ENCODE peak calls at places on chromosomes 3 and 15, in four cellular contexts. K is K562, P is HepG2, Y is GM12878. B is an unnamed sample.
A peak's percentile ranks its signal among the peaks of the same experiment; 100 is the strongest.

GRCh38 chr3:32460031-32460749 is 42.5 kb downstream of the CMTM6 start:
- DNase-seq in K (no peak), P (no peak), Y (no peak), B (no peak)

GRCh38 chr15:57196865-57197264 is 179.4 kb upstream of the CGNL1 start:
- DNase-seq in K (no peak), P (no peak), Y (no peak), B (no peak)

GRCh38 chr3:77411990-77412389 is 372.1 kb downstream of the ROBO2 start:
- DNase-seq in K (no peak), P (no peak), Y (no peak), B (no peak)

GRCh38 chr3:1534252-1534651 is 441.4 kb downstream of the CNTN6 start:
- DNase-seq in K (no peak), P (no peak), Y (no peak), B (no peak)

GRCh38 chr3:106086636-106087035 is 217.8 kb upstream of the CBLB start:
- DNase-seq in K (peak; percentile 7), P (no peak), Y (no peak), B (peak; percentile 29)

GRCh38 chr15:72184165-72184811 is 13.3 kb downstream of the GRAMD2A start:
- DNase-seq in K (no peak), P (peak; percentile 40), Y (no peak), B (peak; percentile 79)

GRCh38 chr3:106773795-106774194 is 603.4 kb upstream of the CCDC54 start:
- DNase-seq in K (no peak), P (no peak), Y (no peak), B (no peak)

GRCh38 chr3:186625600-186626042 is 12.8 kb downstream of the AHSG start:
- DNase-seq in K (no peak), P (no peak), Y (no peak), B (no peak)

GRCh38 chr15:87917480-87917879 is 339.1 kb downstream of the NTRK3 start:
- DNase-seq in K (no peak), P (no peak), Y (no peak), B (no peak)

GRCh38 chr3:132256984-132257383 is 60.2 kb upstream of the ACP3 start:
- DNase-seq in K (no peak), P (peak; percentile 27), Y (no peak), B (no peak)

GRCh38 chr3:176079785-176080184 is 1117.5 kb downstream of the TBL1XR1 start:
- DNase-seq in K (no peak), P (no peak), Y (no peak), B (no peak)

GRCh38 chr3:52703356-52703755 is 2.2 kb downstream of the GLT8D1 start:
- DNase-seq in K (no peak), P (no peak), Y (no peak), B (no peak)

GRCh38 chr3:166879661-166880060 is 500.4 kb downstream of the ZBBX start:
- DNase-seq in K (no peak), P (no peak), Y (no peak), B (no peak)

GRCh38 chr15:90300988-90301715 is 35.7 kb downstream of the NGRN start:
- DNase-seq in K (peak; percentile 53), P (peak; percentile 58), Y (no peak), B (peak; percentile 84)

GRCh38 chr15:55774113-55774970 is 31.4 kb upstream of the PRTG start:
- DNase-seq in K (peak; percentile 61), P (peak; percentile 33), Y (no peak), B (peak; percentile 60)

GRCh38 chr3:98786364-98786930 is 23.3 kb downstream of the ST3GAL6 start:
- DNase-seq in K (no peak), P (peak; percentile 89), Y (no peak), B (no peak)

GRCh38 chr3:8303466-8303865 is 198.2 kb upstream of the LMCD1 start:
- DNase-seq in K (no peak), P (no peak), Y (no peak), B (no peak)

GRCh38 chr3:87206070-87206469 is 21.0 kb upstream of the CHMP2B start:
- DNase-seq in K (no peak), P (peak; percentile 82), Y (no peak), B (peak; percentile 87)

GRCh38 chr3:113673593-113673992 is 22.8 kb downstream of the USF3 start:
- DNase-seq in K (no peak), P (no peak), Y (no peak), B (no peak)

GRCh38 chr3:132788299-132788698 is 66.1 kb upstream of the NPHP3 start:
- DNase-seq in K (no peak), P (no peak), Y (no peak), B (no peak)

DNA sequence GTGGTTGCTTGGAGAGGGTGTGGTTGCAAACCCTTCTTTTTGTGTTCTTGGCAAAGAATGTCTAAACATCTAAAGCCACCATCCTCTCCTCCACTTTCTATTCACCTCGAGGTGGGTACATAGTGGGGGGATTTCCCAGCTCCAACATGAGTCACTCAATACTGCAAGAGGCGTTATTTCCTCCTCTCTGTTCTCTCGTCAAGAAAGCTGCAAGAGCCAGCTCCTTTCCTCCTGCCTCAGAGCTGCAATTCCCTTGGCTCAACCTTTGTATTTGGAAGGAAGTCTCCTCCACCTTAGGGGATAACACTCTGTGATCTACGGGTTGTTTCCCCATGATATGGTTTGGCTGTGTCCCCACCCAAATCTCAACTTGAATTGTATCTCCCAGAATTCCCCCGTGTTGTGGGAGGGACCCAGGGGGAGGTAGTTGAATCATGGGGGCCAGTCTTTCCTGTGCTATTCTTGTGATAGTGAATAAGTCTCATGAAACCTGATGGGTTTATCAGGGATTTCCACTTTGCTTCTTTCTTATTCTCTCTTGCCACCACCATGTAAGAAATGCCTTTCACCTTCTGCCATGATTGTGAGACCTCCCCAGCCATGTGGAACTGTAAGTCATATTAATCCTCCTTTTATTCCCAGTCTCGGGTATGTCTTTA is 138.4 kb downstream of the PLCL2 start:
- DNase-seq in K (no peak), P (no peak), Y (peak; percentile 56), B (no peak)
- TF ChIP-seq POLR2AphosphoS2 in K (no peak), P (no peak), Y (no peak), B (no peak)

GRCh38 chr15:42544858-42545629 is 3.5 kb downstream of the LRRC57 start:
- DNase-seq in K (no peak), P (no peak), Y (no peak), B (no peak)

GRCh38 chr15:42549782-42550392 is 1.2 kb downstream of the HAUS2 start:
- DNase-seq in K (no peak), P (no peak), Y (no peak), B (no peak)

GRCh38 chr15:42549052-42549491 is 434 bp downstream of the HAUS2 start:
- DNase-seq in K (no peak), P (peak; percentile 12), Y (no peak), B (peak; percentile 27)

GRCh38 chr15:42547926-42548257 is 701 bp downstream of the LRRC57 start:
- DNase-seq in K (peak; percentile 9), P (peak; percentile 3), Y (no peak), B (no peak)

GRCh38 chr15:42548258-42549051 is at the start of the genes HAUS2 and LRRC57:
- DNase-seq in K (peak; percentile 94), P (peak; percentile 77), Y (peak; percentile 55), B (peak; percentile 88)
- TF ChIP-seq REST in K (no peak), P (no peak), Y (no peak), B (no peak)

GRCh38 chr3:66001626-66002025 is 37.1 kb downstream of the MAGI1 start:
- DNase-seq in K (no peak), P (no peak), Y (no peak), B (no peak)
- TF ChIP-seq BHLHE40 in K (no peak), P (no peak), Y (no peak), B (no peak)

DNA sequence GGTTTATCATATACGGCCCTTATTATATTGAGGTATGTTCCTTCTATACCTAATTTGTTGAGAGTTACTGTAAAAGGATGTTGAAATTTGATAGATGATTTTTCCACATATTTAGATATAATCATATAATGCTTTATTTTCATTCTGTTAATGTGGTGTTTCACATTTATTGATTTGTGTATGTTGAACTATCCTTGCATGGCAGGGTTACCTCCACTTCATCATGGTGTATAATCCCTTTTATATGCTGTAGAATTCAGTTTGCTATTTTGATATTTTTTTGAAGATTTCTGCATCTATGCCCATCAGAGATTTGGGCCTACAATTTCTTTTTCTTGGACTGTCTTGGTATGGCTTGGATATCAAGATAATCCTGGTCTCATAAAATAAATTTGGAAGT is 355.5 kb downstream of the EDEM1 start:
- DNase-seq in K (no peak), P (no peak), Y (no peak), B (no peak)
- TF ChIP-seq POLR2AphosphoS2 in K (no peak), P (no peak), Y (no peak), B (no peak)

DNA sequence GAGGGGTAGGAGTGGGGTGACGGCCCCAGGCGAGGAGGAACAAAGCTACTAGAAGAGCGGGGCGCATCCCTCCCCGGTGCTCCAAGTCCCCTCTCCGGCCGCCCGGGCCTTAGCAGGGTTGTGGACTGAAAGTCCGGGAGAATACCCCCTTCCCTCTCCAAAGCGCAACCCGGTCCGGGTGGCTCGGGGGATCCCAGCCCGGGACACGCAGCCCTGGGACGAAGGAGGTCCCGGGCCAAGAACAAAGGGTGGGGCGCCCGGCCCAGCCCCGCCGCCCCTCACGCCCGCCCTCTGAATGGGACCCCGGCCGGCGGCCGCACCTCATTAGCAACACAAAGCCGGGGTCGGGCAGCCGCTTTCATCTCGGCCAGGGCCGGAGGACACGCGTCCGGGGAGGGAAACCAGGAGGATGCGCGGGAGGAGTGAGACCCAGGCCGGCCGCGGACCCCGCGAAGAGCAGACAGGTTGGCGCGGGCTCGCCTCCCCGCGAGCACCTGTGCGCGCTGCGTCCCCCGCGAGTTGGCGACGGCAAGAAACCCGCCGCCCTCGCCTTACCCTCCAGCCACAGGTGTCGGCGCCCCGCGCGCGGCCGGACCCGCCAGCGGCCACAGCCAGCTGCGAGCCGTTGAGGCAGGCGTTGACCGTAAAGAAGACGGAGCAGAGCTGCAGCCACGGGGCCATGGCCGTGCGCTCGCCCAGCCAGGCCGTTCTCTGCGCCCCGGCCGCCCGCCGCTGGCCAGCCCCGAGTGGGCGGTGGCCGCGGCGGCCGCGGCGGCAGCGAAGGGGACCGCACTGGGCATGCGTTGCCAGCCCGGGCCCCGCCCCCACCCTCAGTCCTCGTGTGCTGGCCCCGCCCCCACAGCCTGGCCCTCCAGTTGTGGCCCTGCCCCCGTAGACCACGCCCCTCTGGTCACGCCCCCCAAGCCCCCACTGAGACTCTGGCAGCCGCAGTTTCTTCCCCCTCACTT is at the start of gene IL17RD:
- DNase-seq in K (peak; percentile 92), P (peak; percentile 37), Y (no peak), B (peak; percentile 72)
- TF ChIP-seq REST in K (no peak), P (no peak), Y (no peak), B (no peak)

DNA sequence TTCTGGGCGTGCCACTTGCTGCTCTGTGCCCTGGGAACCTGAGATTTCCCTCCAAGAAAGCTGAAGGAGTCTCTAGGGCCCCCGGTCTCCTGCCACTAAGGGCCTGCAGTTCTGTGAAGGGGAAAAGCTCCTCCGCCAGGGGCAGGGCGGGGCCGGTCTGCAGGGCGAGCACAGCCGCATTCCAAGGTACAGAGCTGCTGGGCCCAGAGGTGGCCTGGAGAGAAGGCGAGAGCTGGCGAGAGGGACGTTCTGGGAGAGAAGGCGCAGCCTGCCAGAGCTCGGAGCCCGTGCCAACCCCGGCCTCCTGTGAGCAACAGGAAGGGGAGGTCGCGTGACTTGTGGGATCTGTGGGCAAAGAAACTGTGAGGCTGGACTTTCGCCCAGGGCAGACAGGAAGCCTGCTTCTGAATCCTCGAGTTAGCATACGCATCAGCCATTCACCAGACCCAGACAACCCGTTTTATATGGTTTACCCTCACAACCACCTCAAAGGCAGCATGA is 500.4 kb downstream of the SHQ1 start:
- DNase-seq in K (no peak), P (no peak), Y (peak; percentile 50), B (no peak)
- TF ChIP-seq BHLHE40 in K (no peak), P (no peak), Y (peak; percentile 96), B (no peak)

GRCh38 chr3:36362216-36362615 is 18.1 kb upstream of the STAC start:
- DNase-seq in K (no peak), P (no peak), Y (no peak), B (no peak)
- TF ChIP-seq POLR2AphosphoS2 in K (no peak), P (no peak), Y (no peak), B (no peak)